ENCODE peak calls at places on chromosome 12, in five cellular contexts. M, U, G, A and T are unnamed samples.

GRCh38 chr12:114393569-114393968 is 12.4 kb downstream of the TBX5 start:
- DNase-seq in M (no peak), U (no peak), G (peak; percentile 32), A (no peak), T (no peak)

GRCh38 chr12:89333564-89334252 is 18.6 kb downstream of the DUSP6 start:
- DNase-seq in M (no peak), U (no peak), G (peak; percentile 56), A (no peak), T (no peak)

GRCh38 chr12:93767524-93767863 is 90.3 kb downstream of the CRADD start:
- DNase-seq in M (no peak), U (no peak), G (no peak), A (no peak), T (no peak)

GRCh38 chr12:112978163-112979081 is at the start of gene OAS2:
- DNase-seq in M (peak; percentile 78), U (no peak), G (peak; percentile 28), A (peak; percentile 78), T (peak; percentile 65)

GRCh38 chr12:117933545-117933944 is 35.2 kb downstream of the KSR2 start:
- DNase-seq in M (no peak), U (no peak), G (no peak), A (no peak), T (no peak)

GRCh38 chr12:51970904-51971646 is 19.6 kb downstream of the ACVR1B start:
- DNase-seq in M (no peak), U (peak; percentile 75), G (peak; percentile 87), A (peak; percentile 56), T (no peak)

GRCh38 chr12:93403988-93404803 is 26.5 kb downstream of the NUDT4 start:
- DNase-seq in M (no peak), U (no peak), G (no peak), A (no peak), T (no peak)

GRCh38 chr12:111741235-111741812 is 25.4 kb upstream of the ALDH2 start:
- DNase-seq in M (no peak), U (no peak), G (no peak), A (no peak), T (peak; percentile 64)

GRCh38 chr12:116916714-116917114 is 6.0 kb downstream of the FBXW8 start:
- DNase-seq in M (no peak), U (no peak), G (peak; percentile 26), A (peak; percentile 42), T (no peak)